ENCODE peak calls at places on chromosomes 6 and 20, in seven cellular contexts. One of them, this sample, is unnamed.

GRCh38 chr6:39254999-39255535 is 25.8 kb upstream of the KCNK5 start:
- DNase-seq in right lobe of liver: no peak
- DNase-seq in upper lobe of right lung: no peak
- DNase-seq in CD8-positive, alpha-beta T cell: no peak
- DNase-seq in suprapubic skin: no peak
- DNase-seq in OCI-LY7: no peak
- DNase-seq in testis: no peak
- DNase-seq in this sample: no peak

GRCh38 chr20:47792021-47792618 is 6.8 kb upstream of the SULF2 start:
- DNase-seq in CD8-positive, alpha-beta T cell: no peak
- DNase-seq in testis: peak; percentile 86
- DNase-seq in suprapubic skin: peak; percentile 80
- DNase-seq in right lobe of liver: peak; percentile 5
- DNase-seq in upper lobe of right lung: no peak
- DNase-seq in OCI-LY7: no peak
- DNase-seq in this sample: peak; percentile 42

GRCh38 chr6:101392561-101393230 is 812 bp upstream of the GRIK2 start:
- DNase-seq in upper lobe of right lung: no peak
- DNase-seq in suprapubic skin: no peak
- DNase-seq in right lobe of liver: no peak
- DNase-seq in CD8-positive, alpha-beta T cell: no peak
- DNase-seq in OCI-LY7: no peak
- DNase-seq in testis: no peak
- DNase-seq in this sample: no peak

GRCh38 chr6:131652472-131652871 is 15.4 kb downstream of the ENPP3 start:
- DNase-seq in testis: no peak
- DNase-seq in right lobe of liver: no peak
- DNase-seq in suprapubic skin: no peak
- DNase-seq in OCI-LY7: no peak
- DNase-seq in CD8-positive, alpha-beta T cell: no peak
- DNase-seq in upper lobe of right lung: no peak
- DNase-seq in this sample: no peak

GRCh38 chr6:56699066-56699654 is 56.5 kb upstream of the DST start:
- DNase-seq in testis: no peak
- DNase-seq in right lobe of liver: no peak
- DNase-seq in CD8-positive, alpha-beta T cell: no peak
- DNase-seq in suprapubic skin: no peak
- DNase-seq in OCI-LY7: peak; percentile 6
- DNase-seq in upper lobe of right lung: no peak
- DNase-seq in this sample: no peak

GRCh38 chr6:126748141-126748540 is 370.3 kb upstream of the RSPO3 start:
- DNase-seq in suprapubic skin: no peak
- DNase-seq in upper lobe of right lung: no peak
- DNase-seq in testis: no peak
- DNase-seq in OCI-LY7: no peak
- DNase-seq in right lobe of liver: no peak
- DNase-seq in CD8-positive, alpha-beta T cell: no peak
- DNase-seq in this sample: no peak

GRCh38 chr20:15862178-15862577 is 711.1 kb downstream of the KIF16B start:
- DNase-seq in testis: no peak
- DNase-seq in upper lobe of right lung: no peak
- DNase-seq in OCI-LY7: no peak
- DNase-seq in right lobe of liver: no peak
- DNase-seq in CD8-positive, alpha-beta T cell: no peak
- DNase-seq in suprapubic skin: no peak
- DNase-seq in this sample: no peak

GRCh38 chr6:29426654-29427053 is 11.9 kb downstream of the OR12D1 start:
- DNase-seq in testis: no peak
- DNase-seq in suprapubic skin: no peak
- DNase-seq in OCI-LY7: no peak
- DNase-seq in upper lobe of right lung: no peak
- DNase-seq in CD8-positive, alpha-beta T cell: no peak
- DNase-seq in right lobe of liver: no peak
- DNase-seq in this sample: no peak

GRCh38 chr6:16947461-16948159 is 154.2 kb upstream of the STMND1 start:
- DNase-seq in CD8-positive, alpha-beta T cell: no peak
- DNase-seq in upper lobe of right lung: no peak
- DNase-seq in OCI-LY7: no peak
- DNase-seq in right lobe of liver: no peak
- DNase-seq in testis: no peak
- DNase-seq in suprapubic skin: no peak
- DNase-seq in this sample: no peak

GRCh38 chr6:5941188-5941587 is 65.5 kb downstream of the NRN1 start:
- DNase-seq in OCI-LY7: no peak
- DNase-seq in CD8-positive, alpha-beta T cell: no peak
- DNase-seq in upper lobe of right lung: no peak
- DNase-seq in suprapubic skin: no peak
- DNase-seq in right lobe of liver: no peak
- DNase-seq in testis: no peak
- DNase-seq in this sample: no peak

GRCh38 chr6:68958327-68958726 is 323.2 kb downstream of the ADGRB3 start:
- DNase-seq in OCI-LY7: peak; percentile 16
- DNase-seq in right lobe of liver: no peak
- DNase-seq in suprapubic skin: no peak
- DNase-seq in upper lobe of right lung: no peak
- DNase-seq in testis: no peak
- DNase-seq in CD8-positive, alpha-beta T cell: no peak
- DNase-seq in this sample: no peak

GRCh38 chr6:57262491-57262890 is 40.4 kb upstream of the RAB23 start:
- DNase-seq in upper lobe of right lung: no peak
- DNase-seq in testis: peak; percentile 88
- DNase-seq in suprapubic skin: peak; percentile 89
- DNase-seq in OCI-LY7: no peak
- DNase-seq in right lobe of liver: no peak
- DNase-seq in CD8-positive, alpha-beta T cell: no peak
- DNase-seq in this sample: peak; percentile 14

GRCh38 chr6:35047265-35048011 is 93.7 kb downstream of the TCP11 start:
- DNase-seq in right lobe of liver: no peak
- DNase-seq in OCI-LY7: no peak
- DNase-seq in CD8-positive, alpha-beta T cell: no peak
- DNase-seq in upper lobe of right lung: no peak
- DNase-seq in testis: no peak
- DNase-seq in suprapubic skin: no peak
- DNase-seq in this sample: no peak

GRCh38 chr6:90140683-90141082 is 156.0 kb downstream of the BACH2 start:
- DNase-seq in suprapubic skin: no peak
- DNase-seq in CD8-positive, alpha-beta T cell: no peak
- DNase-seq in testis: no peak
- DNase-seq in right lobe of liver: no peak
- DNase-seq in OCI-LY7: no peak
- DNase-seq in upper lobe of right lung: no peak
- DNase-seq in this sample: no peak

GRCh38 chr20:38418509-38419204 is 16.5 kb downstream of the SNHG17 start:
- DNase-seq in OCI-LY7: no peak
- DNase-seq in upper lobe of right lung: no peak
- DNase-seq in right lobe of liver: no peak
- DNase-seq in suprapubic skin: no peak
- DNase-seq in CD8-positive, alpha-beta T cell: no peak
- DNase-seq in testis: peak; percentile 31
- DNase-seq in this sample: peak; percentile 76

GRCh38 chr20:23145281-23145700 is 59.2 kb upstream of the CD93 start:
- DNase-seq in CD8-positive, alpha-beta T cell: no peak
- DNase-seq in OCI-LY7: no peak
- DNase-seq in upper lobe of right lung: peak; percentile 63
- DNase-seq in right lobe of liver: peak; percentile 39
- DNase-seq in suprapubic skin: peak; percentile 80
- DNase-seq in testis: no peak
- DNase-seq in this sample: no peak

GRCh38 chr6:7216941-7217621 is 95.9 kb downstream of the SSR1 start:
- DNase-seq in upper lobe of right lung: no peak
- DNase-seq in suprapubic skin: no peak
- DNase-seq in right lobe of liver: peak; percentile 88
- DNase-seq in OCI-LY7: no peak
- DNase-seq in testis: no peak
- DNase-seq in CD8-positive, alpha-beta T cell: no peak
- DNase-seq in this sample: no peak

GRCh38 chr6:37082390-37082789 is 76.9 kb downstream of the FGD2 start:
- DNase-seq in upper lobe of right lung: no peak
- DNase-seq in CD8-positive, alpha-beta T cell: no peak
- DNase-seq in suprapubic skin: no peak
- DNase-seq in OCI-LY7: no peak
- DNase-seq in right lobe of liver: no peak
- DNase-seq in testis: no peak
- DNase-seq in this sample: no peak

GRCh38 chr6:113094781-113095180 is 747.7 kb downstream of the RFPL4B start:
- DNase-seq in right lobe of liver: no peak
- DNase-seq in CD8-positive, alpha-beta T cell: no peak
- DNase-seq in suprapubic skin: no peak
- DNase-seq in OCI-LY7: no peak
- DNase-seq in testis: no peak
- DNase-seq in upper lobe of right lung: no peak
- DNase-seq in this sample: no peak

GRCh38 chr20:31547720-31548298 is 33.6 kb downstream of the HM13 start:
- DNase-seq in OCI-LY7: peak; percentile 26
- DNase-seq in upper lobe of right lung: no peak
- DNase-seq in testis: no peak
- DNase-seq in right lobe of liver: no peak
- DNase-seq in CD8-positive, alpha-beta T cell: no peak
- DNase-seq in suprapubic skin: no peak
- DNase-seq in this sample: no peak

GRCh38 chr20:19802099-19802491 is 44.0 kb downstream of the RIN2 start:
- DNase-seq in right lobe of liver: no peak
- DNase-seq in OCI-LY7: no peak
- DNase-seq in CD8-positive, alpha-beta T cell: no peak
- DNase-seq in upper lobe of right lung: no peak
- DNase-seq in testis: no peak
- DNase-seq in suprapubic skin: no peak
- DNase-seq in this sample: no peak

GRCh38 chr6:158737710-158738615 is 81.2 kb downstream of the EZR start:
- DNase-seq in CD8-positive, alpha-beta T cell: no peak
- DNase-seq in right lobe of liver: peak; percentile 83
- DNase-seq in OCI-LY7: no peak
- DNase-seq in testis: no peak
- DNase-seq in upper lobe of right lung: no peak
- DNase-seq in suprapubic skin: no peak
- DNase-seq in this sample: no peak

GRCh38 chr6:109702797-109703196 is 11.7 kb downstream of the FIG4 start:
- DNase-seq in OCI-LY7: no peak
- DNase-seq in right lobe of liver: no peak
- DNase-seq in suprapubic skin: no peak
- DNase-seq in upper lobe of right lung: no peak
- DNase-seq in testis: no peak
- DNase-seq in CD8-positive, alpha-beta T cell: no peak
- DNase-seq in this sample: no peak

GRCh38 chr20:6838181-6838826 is 70.8 kb downstream of the BMP2 start:
- DNase-seq in upper lobe of right lung: no peak
- DNase-seq in testis: no peak
- DNase-seq in OCI-LY7: no peak
- DNase-seq in right lobe of liver: no peak
- DNase-seq in suprapubic skin: no peak
- DNase-seq in CD8-positive, alpha-beta T cell: no peak
- DNase-seq in this sample: no peak

GRCh38 chr6:14596410-14596809 is 478.8 kb downstream of the CD83 start:
- DNase-seq in OCI-LY7: no peak
- DNase-seq in CD8-positive, alpha-beta T cell: no peak
- DNase-seq in testis: no peak
- DNase-seq in right lobe of liver: no peak
- DNase-seq in upper lobe of right lung: peak; percentile 69
- DNase-seq in suprapubic skin: no peak
- DNase-seq in this sample: peak; percentile 36

GRCh38 chr6:43712590-43712989 is 25.0 kb upstream of the MRPS18A start:
- DNase-seq in right lobe of liver: no peak
- DNase-seq in upper lobe of right lung: no peak
- DNase-seq in suprapubic skin: no peak
- DNase-seq in OCI-LY7: no peak
- DNase-seq in testis: no peak
- DNase-seq in CD8-positive, alpha-beta T cell: no peak
- DNase-seq in this sample: peak; percentile 40
- H3K27ac ChIP-seq in right lobe of liver: no peak overlapping the region
- H3K27ac ChIP-seq in upper lobe of right lung: no peak overlapping the region
- H3K27ac ChIP-seq in suprapubic skin: no peak overlapping the region
- H3K27ac ChIP-seq in OCI-LY7: no peak overlapping the region
- H3K27ac ChIP-seq in testis: no peak overlapping the region
- H3K27ac ChIP-seq in CD8-positive, alpha-beta T cell: no peak overlapping the region
- H3K27ac ChIP-seq in this sample: peak overlapping the region; percentile 11

DNA sequence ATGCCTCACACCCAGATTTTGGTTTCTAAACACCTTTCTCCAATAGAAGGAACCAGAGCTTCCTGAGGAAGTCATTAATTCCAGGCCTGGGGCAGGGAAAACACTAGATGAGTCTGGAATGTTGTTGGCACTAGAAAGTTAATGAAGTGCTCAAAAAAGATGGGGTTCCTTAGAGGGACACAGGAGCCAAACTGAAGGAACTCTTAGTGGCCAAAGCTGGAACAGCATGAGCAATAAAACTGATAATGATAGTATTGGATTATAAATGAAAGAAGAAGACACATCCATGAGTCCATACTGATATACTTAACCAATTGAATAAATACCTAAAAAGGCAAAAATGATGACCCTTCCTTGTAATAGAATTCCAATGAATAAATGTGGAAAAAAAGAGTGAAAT is 4.4 kb downstream of the IL20RA start:
- DNase-seq in suprapubic skin: no peak
- DNase-seq in upper lobe of right lung: no peak
- DNase-seq in right lobe of liver: no peak
- DNase-seq in OCI-LY7: no peak
- DNase-seq in testis: no peak
- DNase-seq in CD8-positive, alpha-beta T cell: no peak
- DNase-seq in this sample: no peak
- TF ChIP-seq CTCF in suprapubic skin: no peak
- TF ChIP-seq CTCF in upper lobe of right lung: no peak
- TF ChIP-seq CTCF in right lobe of liver: peak; percentile 10
- TF ChIP-seq CTCF in OCI-LY7: peak; percentile 28
- TF ChIP-seq CTCF in testis: peak; percentile 15
- TF ChIP-seq CTCF in CD8-positive, alpha-beta T cell: no peak
- TF ChIP-seq CTCF in this sample: no peak

GRCh38 chr20:9672976-9673375 is 158.6 kb downstream of the LAMP5 start:
- DNase-seq in OCI-LY7: no peak
- DNase-seq in suprapubic skin: no peak
- DNase-seq in upper lobe of right lung: no peak
- DNase-seq in testis: no peak
- DNase-seq in CD8-positive, alpha-beta T cell: no peak
- DNase-seq in right lobe of liver: no peak
- DNase-seq in this sample: no peak

GRCh38 chr20:9672027-9672426 is 157.6 kb downstream of the LAMP5 start:
- DNase-seq in CD8-positive, alpha-beta T cell: no peak
- DNase-seq in testis: no peak
- DNase-seq in OCI-LY7: no peak
- DNase-seq in right lobe of liver: no peak
- DNase-seq in upper lobe of right lung: no peak
- DNase-seq in suprapubic skin: no peak
- DNase-seq in this sample: no peak

GRCh38 chr20:9677224-9677623 is 161.7 kb downstream of the PAK5 start:
- DNase-seq in upper lobe of right lung: no peak
- DNase-seq in CD8-positive, alpha-beta T cell: no peak
- DNase-seq in testis: no peak
- DNase-seq in OCI-LY7: no peak
- DNase-seq in suprapubic skin: no peak
- DNase-seq in right lobe of liver: no peak
- DNase-seq in this sample: no peak
- H3K4me3 ChIP-seq in upper lobe of right lung: no peak overlapping the region
- H3K4me3 ChIP-seq in CD8-positive, alpha-beta T cell: no peak overlapping the region
- H3K4me3 ChIP-seq in testis: no peak overlapping the region
- H3K4me3 ChIP-seq in OCI-LY7: no peak overlapping the region
- H3K4me3 ChIP-seq in suprapubic skin: no peak overlapping the region
- H3K4me3 ChIP-seq in right lobe of liver: no peak overlapping the region
- H3K4me3 ChIP-seq in this sample: no peak overlapping the region

DNA sequence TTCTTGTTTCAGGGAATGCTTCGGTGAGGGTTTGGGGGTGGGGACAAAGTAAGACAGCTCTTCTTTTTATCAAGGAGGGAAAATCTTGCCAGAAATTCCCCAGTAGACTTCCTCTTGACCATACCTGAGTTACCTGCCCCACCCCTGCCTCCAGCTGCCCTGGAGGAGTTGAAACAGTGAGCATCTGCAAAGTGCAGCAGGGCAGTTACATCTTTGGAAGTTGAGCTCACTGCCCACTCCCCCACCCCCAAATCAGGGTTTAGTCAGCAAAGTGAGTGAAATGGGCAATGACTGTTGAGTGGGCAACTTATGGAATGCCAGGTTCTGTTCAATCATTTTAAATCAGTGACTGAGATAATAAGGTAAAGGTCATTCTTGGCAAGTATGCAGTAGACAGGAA is 98.8 kb downstream of the BANF2 start:
- DNase-seq in right lobe of liver: no peak
- DNase-seq in CD8-positive, alpha-beta T cell: no peak
- DNase-seq in upper lobe of right lung: no peak
- DNase-seq in suprapubic skin: no peak
- DNase-seq in OCI-LY7: no peak
- DNase-seq in testis: no peak
- DNase-seq in this sample: no peak
- H3K27ac ChIP-seq in right lobe of liver: no peak overlapping the region
- H3K27ac ChIP-seq in CD8-positive, alpha-beta T cell: no peak overlapping the region
- H3K27ac ChIP-seq in upper lobe of right lung: no peak overlapping the region
- H3K27ac ChIP-seq in suprapubic skin: no peak overlapping the region
- H3K27ac ChIP-seq in OCI-LY7: no peak overlapping the region
- H3K27ac ChIP-seq in testis: no peak overlapping the region
- H3K27ac ChIP-seq in this sample: no peak overlapping the region

This sample was measured in heart left ventricle.